ENCODE peak calls at places on chromosomes 16 and 17, in nine cellular contexts. O is foreskin fibroblast, I is Peyer's patch, W is cardiac fibroblast, U is neural progenitor cell, R is thoracic aorta, X is upper lobe of right lung, T is psoas muscle, C is HFF-Myc. Z is an unnamed sample.
A peak's percentile ranks its signal among the peaks of the same experiment; 100 is the strongest.

GRCh38 chr17:61351745-61352407 is 47.8 kb upstream of the TBX2 start:
- DNase-seq in O (peak; percentile 55), I (no peak), W (no peak), U (no peak), R (no peak), X (no peak), T (no peak), C (no peak), Z (no peak)

GRCh38 chr17:82091264-82092066 is 6.6 kb downstream of the FASN start:
- DNase-seq in O (no peak), I (no peak), W (no peak), U (no peak), R (no peak), X (no peak), T (peak; percentile 51), C (no peak), Z (peak; percentile 26)

GRCh38 chr16:17171250-17172143 is 299.3 kb downstream of the XYLT1 start:
- DNase-seq in O (no peak), I (no peak), W (no peak), U (no peak), R (no peak), X (no peak), T (no peak), C (no peak), Z (peak; percentile 49)

GRCh38 chr16:7185689-7186088 is 147.0 kb upstream of the RBFOX1 start:
- DNase-seq in O (no peak), I (no peak), W (peak; percentile 0), U (no peak), R (no peak), X (no peak), T (no peak), C (no peak), Z (no peak)

GRCh38 chr17:51670899-51671298 is 410.6 kb downstream of the UTP18 start:
- DNase-seq in O (no peak), I (no peak), W (no peak), U (no peak), R (no peak), X (no peak), T (no peak), C (no peak), Z (no peak)

GRCh38 chr16:26651464-26651863 is 415.3 kb upstream of the C16orf82 start:
- DNase-seq in O (no peak), I (no peak), W (no peak), U (no peak), R (no peak), X (no peak), T (no peak), C (no peak), Z (no peak)

GRCh38 chr16:85448557-85449194 is 164.4 kb upstream of the GSE1 start:
- DNase-seq in O (no peak), I (peak; percentile 75), W (no peak), U (no peak), R (no peak), X (peak; percentile 78), T (no peak), C (no peak), Z (no peak)

GRCh38 chr16:477758-478157 is 49.8 kb upstream of the CAPN15 start:
- DNase-seq in O (no peak), I (no peak), W (no peak), U (no peak), R (no peak), X (no peak), T (peak; percentile 89), C (no peak), Z (no peak)

GRCh38 chr16:1174477-1175357 is 21.8 kb downstream of the CACNA1H start:
- DNase-seq in O (peak; percentile 11), I (no peak), W (no peak), U (no peak), R (no peak), X (no peak), T (no peak), C (no peak), Z (no peak)

GRCh38 chr17:56812971-56813388 is 20.7 kb downstream of the C17orf67 start:
- DNase-seq in O (no peak), I (no peak), W (no peak), U (no peak), R (no peak), X (no peak), T (no peak), C (no peak), Z (no peak)

GRCh38 chr17:46796080-46796479 is 22.4 kb downstream of the WNT3 start:
- DNase-seq in O (no peak), I (no peak), W (no peak), U (no peak), R (no peak), X (no peak), T (no peak), C (no peak), Z (no peak)

GRCh38 chr16:57649443-57649751 is 18.7 kb upstream of the ADGRG3 start:
- DNase-seq in O (no peak), I (no peak), W (no peak), U (no peak), R (no peak), X (no peak), T (no peak), C (no peak), Z (no peak)

GRCh38 chr16:22220714-22221113 is 14.6 kb downstream of the EEF2K start:
- DNase-seq in O (peak; percentile 33), I (no peak), W (no peak), U (no peak), R (peak; percentile 52), X (no peak), T (peak; percentile 96), C (no peak), Z (no peak)

GRCh38 chr17:6775871-6776405 is at the start of gene FBXO39:
- DNase-seq in O (peak; percentile 32), I (no peak), W (no peak), U (peak; percentile 66), R (no peak), X (peak; percentile 68), T (no peak), C (no peak), Z (no peak)

GRCh38 chr17:38590988-38591758 is 14.6 kb downstream of the SRCIN1 start:
- DNase-seq in O (no peak), I (no peak), W (no peak), U (peak; percentile 24), R (no peak), X (peak; percentile 75), T (no peak), C (no peak), Z (peak; percentile 73)

GRCh38 chr17:41930009-41930832 is at the start of gene ODAD4:
- DNase-seq in O (peak; percentile 99), I (peak; percentile 98), W (peak; percentile 98), U (peak; percentile 97), R (peak; percentile 92), X (peak; percentile 99), T (peak; percentile 99), C (peak; percentile 96), Z (peak; percentile 98)
- TF ChIP-seq CTCF in O (peak; percentile 38), I (peak; percentile 77), W (peak; percentile 70), U (peak; percentile 47), R (peak; percentile 66), X (peak; percentile 50), T (peak; percentile 49), C (peak; percentile 33), Z (peak; percentile 61)

GRCh38 chr17:9522074-9522473 is 53.5 kb downstream of the STX8 start:
- DNase-seq in O (peak; percentile 77), I (no peak), W (peak; percentile 79), U (peak; percentile 75), R (no peak), X (no peak), T (no peak), C (peak; percentile 31), Z (no peak)
- TF ChIP-seq CTCF in O (peak; percentile 56), I (peak; percentile 74), W (peak; percentile 50), U (peak; percentile 76), R (peak; percentile 47), X (peak; percentile 46), T (peak; percentile 64), C (peak; percentile 41), Z (no peak)

GRCh38 chr17:5591966-5592365 is 7.7 kb upstream of the NLRP1 start:
- DNase-seq in O (no peak), I (no peak), W (no peak), U (no peak), R (no peak), X (no peak), T (no peak), C (no peak), Z (no peak)
- TF ChIP-seq CTCF in O (no peak), I (no peak), W (no peak), U (no peak), R (no peak), X (no peak), T (no peak), C (no peak), Z (no peak)

GRCh38 chr17:74457820-74458166 is 8.6 kb upstream of the CD300A start:
- DNase-seq in O (no peak), I (no peak), W (no peak), U (no peak), R (no peak), X (no peak), T (no peak), C (no peak), Z (no peak)
- TF ChIP-seq CTCF in O (no peak), I (no peak), W (no peak), U (no peak), R (peak; percentile 19), X (no peak), T (no peak), C (no peak), Z (peak; percentile 70)

GRCh38 chr17:3744032-3744431 is 20.3 kb downstream of the HASPIN start:
- DNase-seq in O (peak; percentile 35), I (no peak), W (peak; percentile 40), U (no peak), R (no peak), X (no peak), T (no peak), C (no peak), Z (no peak)

GRCh38 chr17:3739422-3740124 is 15.9 kb downstream of the HASPIN start:
- DNase-seq in O (no peak), I (no peak), W (no peak), U (peak; percentile 37), R (no peak), X (no peak), T (no peak), C (no peak), Z (no peak)

GRCh38 chr17:3738562-3739295 is 15.0 kb downstream of the HASPIN start:
- DNase-seq in O (peak; percentile 43), I (peak; percentile 73), W (no peak), U (peak; percentile 50), R (no peak), X (peak; percentile 78), T (peak; percentile 56), C (no peak), Z (no peak)

GRCh38 chr17:3735515-3735914 is 11.8 kb downstream of the HASPIN start:
- DNase-seq in O (peak; percentile 13), I (no peak), W (peak; percentile 14), U (no peak), R (no peak), X (no peak), T (no peak), C (no peak), Z (no peak)

DNA sequence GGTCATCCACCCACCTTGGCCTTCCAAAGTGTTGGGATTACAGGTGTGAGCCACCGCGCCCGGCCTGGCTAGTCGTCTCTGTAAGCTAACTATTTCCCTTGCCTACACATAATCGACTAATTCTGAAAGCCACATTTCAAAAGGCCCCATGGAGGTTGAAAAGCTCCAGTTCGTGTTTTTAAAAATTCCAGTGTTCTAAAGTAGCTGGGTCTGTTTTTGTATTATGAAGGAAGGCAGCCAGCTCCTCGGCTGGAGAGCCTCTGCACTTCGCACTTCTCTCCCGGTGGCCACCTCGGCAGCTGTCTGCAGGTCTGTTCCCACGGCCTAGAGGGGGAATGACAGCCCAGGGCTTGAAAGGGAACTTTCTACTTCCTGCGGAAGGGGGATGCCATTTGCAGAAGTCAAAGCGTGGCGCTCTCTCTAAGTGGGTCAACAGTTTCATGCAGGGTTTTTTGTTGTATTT is 16.9 kb downstream of the HASPIN start:
- DNase-seq in O (no peak), I (no peak), W (no peak), U (no peak), R (no peak), X (no peak), T (no peak), C (no peak), Z (peak; percentile 74)
- TF ChIP-seq CTCF in O (no peak), I (no peak), W (no peak), U (no peak), R (no peak), X (no peak), T (no peak), C (no peak), Z (no peak)